ENCODE peak calls at places on chromosomes 6 and 20, in nine cellular contexts. W is IMR-90; G is psoas muscle; V is HepG2; A is lower lobe of right lung; L is CD8-positive, alpha-beta T cell; S is mucosa of descending colon; X is upper lobe of right lung; M is RWPE2. I is an unnamed sample. For H3K4me1, the result is how much of the 10 kb centered on the place peaks cover.

GRCh38 chr6:76876922-76877553 is 586.3 kb downstream of the HTR1B start:
- ATAC-seq in W (no peak), G (no peak), V (peak), A (peak), L (no peak), S (peak), X (peak), M (peak), I (no peak)

GRCh38 chr6:139144490-139145085 is 9.7 kb downstream of the HECA start:
- ATAC-seq in W (no peak), G (no peak), V (no peak), A (no peak), L (no peak), S (no peak), X (no peak), M (no peak), I (no peak)

GRCh38 chr20:49291200-49291599 is 13.3 kb upstream of the ZNFX1 start:
- ATAC-seq in W (no peak), G (no peak), V (peak), A (no peak), L (no peak), S (no peak), X (no peak), M (peak), I (no peak)

GRCh38 chr20:5973971-5974370 is 23.5 kb downstream of the MCM8 start:
- ATAC-seq in W (no peak), G (no peak), V (no peak), A (peak), L (no peak), S (peak), X (peak), M (no peak), I (no peak)

GRCh38 chr6:129104560-129104959 is 221.6 kb downstream of the LAMA2 start:
- ATAC-seq in W (peak), G (peak), V (no peak), A (no peak), L (no peak), S (no peak), X (no peak), M (no peak), I (peak)

GRCh38 chr20:37552415-37552814 is 24.7 kb upstream of the BLCAP start:
- ATAC-seq in W (no peak), G (no peak), V (no peak), A (no peak), L (no peak), S (no peak), X (no peak), M (peak), I (no peak)

GRCh38 chr20:63297371-63297781 is 4.4 kb downstream of the COL20A1 start:
- ATAC-seq in W (no peak), G (no peak), V (no peak), A (no peak), L (no peak), S (no peak), X (no peak), M (no peak), I (no peak)

GRCh38 chr6:43544461-43544860 is 27.6 kb downstream of the POLR1C start:
- ATAC-seq in W (no peak), G (no peak), V (no peak), A (no peak), L (no peak), S (no peak), X (no peak), M (no peak), I (no peak)

GRCh38 chr6:127938701-127939100 is 37.8 kb upstream of the THEMIS start:
- ATAC-seq in W (peak), G (no peak), V (no peak), A (no peak), L (no peak), S (no peak), X (no peak), M (no peak), I (no peak)

GRCh38 chr20:47479506-47479905 is 22.2 kb upstream of the NCOA3 start:
- ATAC-seq in W (no peak), G (no peak), V (no peak), A (no peak), L (no peak), S (peak), X (peak), M (no peak), I (no peak)

GRCh38 chr20:62133051-62133845 is 9.9 kb downstream of the PSMA7 start:
- ATAC-seq in W (no peak), G (peak), V (peak), A (peak), L (no peak), S (peak), X (peak), M (no peak), I (peak)

GRCh38 chr20:62955519-62956386 is 3.2 kb downstream of the SLC17A9 start:
- ATAC-seq in W (peak), G (peak), V (peak), A (no peak), L (no peak), S (peak), X (no peak), M (no peak), I (no peak)

GRCh38 chr20:38831995-38832620 is 26.6 kb downstream of the PPP1R16B start:
- ATAC-seq in W (no peak), G (no peak), V (no peak), A (no peak), L (no peak), S (no peak), X (no peak), M (no peak), I (no peak)

GRCh38 chr6:156857573-156857972 is 80.4 kb downstream of the ARID1B start:
- ATAC-seq in W (peak), G (peak), V (peak), A (no peak), L (no peak), S (peak), X (no peak), M (peak), I (no peak)

GRCh38 chr6:162699961-162700360 is 27.6 kb downstream of the PRKN start:
- ATAC-seq in W (no peak), G (no peak), V (no peak), A (no peak), L (no peak), S (no peak), X (no peak), M (no peak), I (no peak)

GRCh38 chr6:2713473-2714358 is 37.0 kb downstream of the MYLK4 start:
- ATAC-seq in W (peak), G (peak), V (no peak), A (no peak), L (no peak), S (no peak), X (no peak), M (peak), I (no peak)

GRCh38 chr6:8268606-8269005 is 166.3 kb upstream of the EEF1E1 start:
- ATAC-seq in W (no peak), G (no peak), V (no peak), A (no peak), L (no peak), S (no peak), X (no peak), M (no peak), I (no peak)

GRCh38 chr6:16681260-16681873 is 79.9 kb downstream of the ATXN1 start:
- ATAC-seq in W (peak), G (peak), V (peak), A (peak), L (no peak), S (peak), X (peak), M (peak), I (peak)

GRCh38 chr6:7537560-7538174 is 3.8 kb upstream of the DSP start:
- ATAC-seq in W (no peak), G (no peak), V (no peak), A (no peak), L (no peak), S (no peak), X (no peak), M (no peak), I (no peak)

GRCh38 chr6:52162940-52163908 is 23.0 kb upstream of the IL17A start:
- ATAC-seq in W (peak), G (peak), V (peak), A (peak), L (peak), S (peak), X (peak), M (peak), I (no peak)

GRCh38 chr6:163526356-163526755 is 111.8 kb downstream of the QKI start:
- ATAC-seq in W (no peak), G (no peak), V (no peak), A (no peak), L (no peak), S (no peak), X (no peak), M (no peak), I (no peak)

GRCh38 chr20:33789109-33789857 is 21.9 kb upstream of the CHMP4B start:
- ATAC-seq in W (peak), G (peak), V (peak), A (peak), L (no peak), S (peak), X (peak), M (peak), I (peak)

GRCh38 chr6:167152858-167153257 is 4.9 kb downstream of the GPR31 start:
- ATAC-seq in W (no peak), G (no peak), V (no peak), A (no peak), L (peak), S (peak), X (no peak), M (no peak), I (no peak)

GRCh38 chr6:1908784-1909183 is 299.1 kb downstream of the FOXC1 start:
- ATAC-seq in W (no peak), G (no peak), V (no peak), A (no peak), L (no peak), S (no peak), X (no peak), M (no peak), I (no peak)

GRCh38 chr20:47263502-47264084 is 92.9 kb downstream of the ZMYND8 start:
- ATAC-seq in W (peak), G (peak), V (peak), A (no peak), L (no peak), S (no peak), X (no peak), M (peak), I (peak)

GRCh38 chr6:1712451-1712850 is 102.7 kb downstream of the FOXC1 start:
- ATAC-seq in W (no peak), G (no peak), V (no peak), A (no peak), L (no peak), S (no peak), X (no peak), M (no peak), I (no peak)

GRCh38 chr20:1449370-1449769 is 17.3 kb downstream of the NSFL1C start:
- ATAC-seq in W (no peak), G (peak), V (no peak), A (no peak), L (no peak), S (no peak), X (no peak), M (no peak), I (no peak)

GRCh38 chr20:6081236-6081635 is 27.4 kb upstream of the LRRN4 start:
- ATAC-seq in W (peak), G (peak), V (peak), A (no peak), L (no peak), S (no peak), X (no peak), M (no peak), I (peak)

GRCh38 chr20:53828673-53829085 is 235.0 kb upstream of the ZNF217 start:
- ATAC-seq in W (peak), G (peak), V (no peak), A (peak), L (peak), S (peak), X (peak), M (peak), I (peak)

DNA sequence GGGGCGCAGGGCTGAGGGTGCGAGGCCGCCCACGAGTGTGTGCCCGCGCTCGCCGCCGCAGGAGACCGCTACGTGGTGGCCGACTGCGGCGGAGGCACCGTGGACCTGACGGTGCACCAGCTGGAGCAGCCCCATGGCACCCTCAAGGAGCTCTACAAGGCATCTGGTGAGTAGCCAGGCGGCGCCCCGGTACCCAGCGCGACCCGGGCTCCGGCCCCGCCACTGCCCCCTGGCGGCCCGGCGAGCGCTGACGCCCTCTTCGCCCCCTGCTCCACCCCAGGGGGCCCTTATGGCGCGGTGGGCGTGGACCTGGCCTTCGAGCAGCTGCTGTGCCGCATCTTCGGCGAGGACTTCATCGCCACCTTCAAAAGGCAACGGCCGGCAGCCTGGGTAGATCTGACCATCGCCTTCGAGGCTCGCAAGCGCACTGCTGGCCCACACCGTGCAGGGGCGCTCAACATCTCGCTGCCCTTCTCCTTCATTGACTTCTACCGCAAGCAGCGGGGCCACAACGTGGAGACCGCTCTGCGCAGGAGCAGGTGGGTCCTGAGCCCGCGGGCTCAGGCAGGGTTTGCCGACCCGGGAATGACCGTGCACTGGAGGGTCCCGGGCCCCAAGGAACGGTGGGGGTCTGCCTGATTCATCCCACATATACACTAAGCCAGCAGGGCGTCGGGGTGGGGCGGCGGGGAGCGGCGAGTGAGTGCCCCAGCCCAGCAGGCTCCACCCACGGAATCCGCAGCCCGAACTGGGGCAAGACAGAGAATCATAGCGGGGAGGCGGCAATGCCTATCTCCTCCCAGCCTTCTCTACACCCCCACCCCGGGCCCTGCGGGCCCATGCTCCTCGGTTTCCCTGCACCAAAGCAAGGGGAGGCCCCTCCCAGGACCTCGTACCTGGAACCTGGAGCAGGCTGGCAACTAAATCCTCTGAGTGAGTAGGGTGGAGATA is 17.5 kb downstream of the HSPA12B start:
- ATAC-seq in W (peak), G (peak), V (peak), A (peak), L (no peak), S (peak), X (peak), M (peak), I (no peak)
- H3K4me3 ChIP-seq in W (no peak), G (no peak), V (peak), A (no peak), L (no peak), S (no peak), X (no peak), M (peak), I (peak)

GRCh38 chr6:15305909-15306308 is 60.0 kb downstream of the JARID2 start:
- ATAC-seq in W (no peak), G (no peak), V (no peak), A (peak), L (no peak), S (no peak), X (no peak), M (no peak), I (no peak)

GRCh38 chr6:15305496-15305895 is 59.6 kb downstream of the JARID2 start:
- ATAC-seq in W (peak), G (no peak), V (no peak), A (no peak), L (peak), S (no peak), X (no peak), M (no peak), I (no peak)

GRCh38 chr6:15310680-15311079 is 64.8 kb downstream of the JARID2 start:
- ATAC-seq in W (no peak), G (peak), V (no peak), A (no peak), L (no peak), S (no peak), X (no peak), M (no peak), I (no peak)

GRCh38 chr6:15309611-15310283 is 63.9 kb downstream of the JARID2 start:
- ATAC-seq in W (no peak), G (no peak), V (peak), A (no peak), L (no peak), S (no peak), X (no peak), M (no peak), I (no peak)

GRCh38 chr6:15308445-15309213 is 62.8 kb downstream of the JARID2 start:
- ATAC-seq in W (no peak), G (no peak), V (no peak), A (no peak), L (no peak), S (no peak), X (no peak), M (no peak), I (no peak)
- H3K4me1 ChIP-seq in W (under half), G (half or more), V (under half), A (half or more), L (half or more), S (under half), X (under half), M (under half), I (under half)

GRCh38 chr6:89035252-89036106 is 45.1 kb upstream of the PNRC1 start:
- ATAC-seq in W (peak), G (peak), V (peak), A (peak), L (no peak), S (peak), X (peak), M (peak), I (peak)

GRCh38 chr6:89028774-89029173 is 51.8 kb upstream of the PNRC1 start:
- ATAC-seq in W (no peak), G (no peak), V (no peak), A (no peak), L (no peak), S (no peak), X (no peak), M (no peak), I (no peak)

GRCh38 chr6:89037156-89037900 is 43.2 kb upstream of the PNRC1 start:
- ATAC-seq in W (no peak), G (peak), V (no peak), A (no peak), L (no peak), S (no peak), X (no peak), M (no peak), I (no peak)

GRCh38 chr6:89034586-89035251 is 45.8 kb upstream of the PNRC1 start:
- ATAC-seq in W (no peak), G (peak), V (peak), A (peak), L (no peak), S (peak), X (peak), M (peak), I (peak)

DNA sequence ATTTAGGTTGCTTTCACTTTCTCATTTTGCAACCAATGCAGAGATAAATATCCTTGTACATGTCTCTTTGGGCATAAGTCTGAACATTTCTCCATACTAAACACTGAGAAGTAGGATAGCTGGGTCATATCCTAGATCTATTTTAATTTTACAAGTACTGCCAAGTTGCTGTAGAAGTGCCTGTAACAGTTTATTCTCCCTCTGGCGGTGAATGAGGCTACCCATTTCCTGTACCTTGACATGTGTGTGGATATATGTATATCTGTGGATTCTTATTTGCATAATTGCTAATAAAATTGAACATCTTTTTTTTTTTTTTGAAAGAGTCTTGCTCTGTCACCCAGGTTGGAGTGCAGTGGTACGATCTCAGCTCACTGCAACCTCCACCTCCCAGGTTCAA is 48.0 kb upstream of the PNRC1 start:
- ATAC-seq in W (no peak), G (peak), V (no peak), A (no peak), L (no peak), S (no peak), X (no peak), M (no peak), I (no peak)
- TF ChIP-seq CTCF in W (no peak), G (peak), V (no peak), A (no peak), L (no peak), S (no peak), X (no peak), M (no peak), I (peak)

DNA sequence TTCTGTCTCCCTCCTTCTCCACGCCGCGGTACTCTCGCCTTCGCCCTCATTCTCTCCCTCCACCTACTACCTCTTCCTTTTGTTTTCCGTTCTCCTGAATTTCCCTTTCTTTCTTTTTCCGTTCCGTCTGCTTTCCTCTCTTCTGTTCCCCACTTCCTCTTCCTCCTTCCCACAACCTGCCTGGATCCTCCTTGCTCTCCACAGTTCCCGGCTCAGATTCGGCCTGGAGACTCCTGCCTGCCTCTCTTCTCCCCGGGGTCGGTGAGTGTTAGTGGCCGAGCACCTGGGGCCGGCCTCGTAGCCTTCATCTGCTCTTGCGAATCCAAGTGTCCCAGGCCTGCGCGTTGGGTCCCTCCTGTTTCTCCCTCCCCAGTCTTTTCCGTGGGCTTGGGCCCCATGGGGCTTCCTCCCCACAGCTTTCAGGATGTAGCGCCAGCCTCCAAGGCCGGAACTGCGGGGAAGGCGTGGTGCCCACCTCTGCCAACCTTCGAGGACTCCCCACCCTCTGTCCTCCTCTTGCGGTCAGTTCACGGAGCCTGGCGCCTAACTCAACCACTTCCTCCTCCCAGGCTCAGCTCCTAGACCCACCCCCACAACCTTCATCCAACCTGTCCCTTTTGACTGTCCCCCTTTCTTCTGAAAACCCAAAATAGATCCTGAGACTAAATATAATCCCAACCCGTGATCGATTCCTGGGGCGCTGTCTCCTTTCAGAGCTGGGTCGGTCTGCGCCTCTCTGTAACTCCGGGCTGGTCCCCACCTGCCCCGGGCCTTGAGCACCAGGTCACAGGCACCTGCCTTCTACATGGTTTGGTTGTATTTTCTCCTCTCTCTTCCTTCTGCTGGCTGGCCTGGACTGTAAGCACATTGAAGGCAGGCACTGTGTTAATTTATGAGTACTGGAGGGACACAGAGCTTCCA is 6.8 kb downstream of the NRN1 start:
- ATAC-seq in W (no peak), G (no peak), V (no peak), A (no peak), L (no peak), S (no peak), X (no peak), M (no peak), I (no peak)
- H3K4me3 ChIP-seq in W (no peak), G (peak), V (no peak), A (no peak), L (no peak), S (no peak), X (no peak), M (no peak), I (no peak)